ENCODE peak calls at places on chromosome 13, in nine cellular contexts. Y is mammary epithelial cell; O is HEK293T; F is NCI-H1417; Z is heart left ventricle; P is activated naive CD4-positive, alpha-beta T cell treated with Interleukin-2 at 50 U/mL for 16 hours; L is cardiac fibroblast; A is stimulated activated CD4-positive, alpha-beta T cell treated with anti-CD3 and anti-CD28 coated beads, TNF-alpha, amount 100 ng/mL, for 1 hour; K is neuronal stem cell. M is an unnamed sample.
A peak's percentile ranks its signal among the peaks of the same experiment; 100 is the strongest.

GRCh38 chr13:51995677-51996551 is 15.3 kb downstream of the ATP7B start:
- DNase-seq in Y (peak; percentile 37), O (peak; percentile 53), F (no peak), Z (peak; percentile 43), P (no peak), L (peak; percentile 85), A (no peak), K (no peak), M (no peak)

GRCh38 chr13:99087954-99088491 is 110.2 kb upstream of the DOCK9 start:
- DNase-seq in Y (no peak), O (no peak), F (peak; percentile 90), Z (no peak), P (peak; percentile 27), L (no peak), A (no peak), K (no peak), M (no peak)

GRCh38 chr13:51687928-51688714 is 103.9 kb downstream of the WDFY2 start:
- DNase-seq in Y (no peak), O (no peak), F (no peak), Z (peak; percentile 33), P (no peak), L (no peak), A (no peak), K (no peak), M (no peak)

GRCh38 chr13:44142540-44142867 is 231.1 kb upstream of the SERP2 start:
- DNase-seq in Y (no peak), O (peak; percentile 10), F (peak; percentile 53), Z (no peak), P (no peak), L (no peak), A (no peak), K (no peak), M (no peak)

GRCh38 chr13:32471187-32471922 is 43.4 kb upstream of the N4BP2L1 start:
- DNase-seq in Y (no peak), O (no peak), F (no peak), Z (peak; percentile 61), P (no peak), L (peak; percentile 87), A (no peak), K (no peak), M (no peak)

GRCh38 chr13:33057019-33057785 is 41.0 kb downstream of the KL start:
- DNase-seq in Y (peak; percentile 2), O (peak; percentile 45), F (no peak), Z (peak; percentile 34), P (no peak), L (peak; percentile 42), A (no peak), K (peak; percentile 54), M (no peak)

GRCh38 chr13:60642552-60642951 is 245.5 kb downstream of the TDRD3 start:
- DNase-seq in Y (no peak), O (no peak), F (no peak), Z (no peak), P (no peak), L (no peak), A (no peak), K (no peak), M (no peak)

GRCh38 chr13:26255717-26256277 is 1.9 kb downstream of the CDK8 start:
- DNase-seq in Y (no peak), O (no peak), F (no peak), Z (no peak), P (no peak), L (peak; percentile 30), A (no peak), K (no peak), M (no peak)

GRCh38 chr13:74133657-74134201 is 475 bp downstream of the KLF12 start:
- DNase-seq in Y (peak; percentile 72), O (peak; percentile 87), F (peak; percentile 87), Z (peak; percentile 89), P (peak; percentile 86), L (peak; percentile 98), A (peak; percentile 67), K (peak; percentile 79), M (no peak)

GRCh38 chr13:63501702-63502101 is 2086.1 kb upstream of the PCDH20 start:
- DNase-seq in Y (no peak), O (no peak), F (no peak), Z (no peak), P (no peak), L (peak; percentile 16), A (no peak), K (no peak), M (no peak)

M was measured in cortex of kidney.